ENCODE peak calls at places on chromosomes 5 and 9, in ten cellular contexts. R is heart left ventricle, F is ovary, T is transverse colon, Q is esophagus squamous epithelium, I is IMR-90, S is K562, U is breast epithelium, O is vagina, P is stomach. N is an unnamed sample.

GRCh38 chr5:2403296-2403695 is 348.2 kb downstream of the IRX2 start:
- DNase-seq in O (peak), I (no peak), F (no peak), S (no peak), Q (no peak), T (no peak), U (no peak), P (no peak), R (no peak), N (no peak)

GRCh38 chr5:113128082-113128481 is 151.5 kb downstream of the DCP2 start:
- DNase-seq in I (no peak), F (no peak), Q (no peak), U (no peak), O (no peak), R (no peak), T (no peak), P (no peak), S (no peak), N (no peak)

GRCh38 chr5:9820696-9821449 is 190.7 kb upstream of the TAS2R1 start:
- DNase-seq in T (no peak), R (no peak), U (no peak), Q (no peak), F (no peak), I (peak), P (no peak), O (no peak), S (no peak), N (no peak)

GRCh38 chr9:137454145-137454505 is 5.0 kb downstream of the NSMF start:
- DNase-seq in T (peak), S (peak), I (no peak), P (peak), U (peak), Q (no peak), R (peak), O (no peak), F (peak), N (peak)

GRCh38 chr5:113692466-113693204 is 179.1 kb downstream of the YTHDC2 start:
- DNase-seq in P (no peak), S (no peak), U (no peak), R (no peak), T (no peak), I (no peak), F (no peak), O (no peak), Q (no peak), N (no peak)

GRCh38 chr9:111917980-111918379 is 21.4 kb downstream of the UGCG start:
- DNase-seq in U (no peak), Q (no peak), R (no peak), S (no peak), P (no peak), I (no peak), F (no peak), T (no peak), O (no peak), N (no peak)

GRCh38 chr5:142446131-142446959 is 121.5 kb upstream of the SPRY4 start:
- DNase-seq in O (no peak), P (no peak), T (no peak), U (no peak), F (no peak), S (no peak), R (no peak), I (peak), Q (no peak), N (no peak)

GRCh38 chr5:34656700-34657549 is 797 bp downstream of the RAI14 start:
- DNase-seq in T (peak), R (peak), P (peak), S (peak), F (peak), I (no peak), U (peak), O (peak), Q (no peak), N (peak)

GRCh38 chr9:82170871-82171270 is 182.3 kb downstream of the SPATA31D1 start:
- DNase-seq in O (no peak), I (no peak), R (no peak), S (no peak), T (no peak), F (no peak), U (no peak), Q (no peak), P (no peak), N (no peak)

GRCh38 chr5:74761241-74761640 is 5.7 kb downstream of the GFM2 start:
- DNase-seq in U (no peak), R (no peak), O (no peak), T (no peak), I (peak), P (no peak), S (no peak), Q (no peak), F (no peak), N (no peak)

DNA sequence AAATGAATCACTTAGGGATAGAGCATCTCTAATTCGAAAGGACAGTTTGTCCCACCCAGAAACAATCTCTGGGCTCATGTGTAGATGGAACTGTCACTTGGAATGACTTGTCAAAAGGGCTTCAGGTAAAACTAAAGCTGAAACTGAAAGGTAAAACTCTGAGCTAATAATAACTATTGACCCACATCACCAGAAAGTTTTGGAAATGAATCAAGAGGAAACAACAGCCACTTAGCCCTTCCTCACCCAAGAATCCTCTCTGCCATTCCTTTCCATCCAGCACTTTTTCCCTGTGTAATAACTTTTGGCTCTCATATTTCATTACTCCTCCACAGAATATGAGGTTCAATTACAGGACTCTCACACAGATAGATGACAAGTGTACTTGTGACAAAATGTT is 14.0 kb upstream of the GLRX start:
- DNase-seq in O (no peak), I (no peak), P (no peak), F (no peak), S (no peak), R (no peak), Q (no peak), T (no peak), U (no peak), N (no peak)
- H3K4me3 ChIP-seq in O (no peak), I (no peak), P (no peak), F (no peak), S (no peak), R (no peak), Q (no peak), T (no peak), U (no peak), N (no peak)

DNA sequence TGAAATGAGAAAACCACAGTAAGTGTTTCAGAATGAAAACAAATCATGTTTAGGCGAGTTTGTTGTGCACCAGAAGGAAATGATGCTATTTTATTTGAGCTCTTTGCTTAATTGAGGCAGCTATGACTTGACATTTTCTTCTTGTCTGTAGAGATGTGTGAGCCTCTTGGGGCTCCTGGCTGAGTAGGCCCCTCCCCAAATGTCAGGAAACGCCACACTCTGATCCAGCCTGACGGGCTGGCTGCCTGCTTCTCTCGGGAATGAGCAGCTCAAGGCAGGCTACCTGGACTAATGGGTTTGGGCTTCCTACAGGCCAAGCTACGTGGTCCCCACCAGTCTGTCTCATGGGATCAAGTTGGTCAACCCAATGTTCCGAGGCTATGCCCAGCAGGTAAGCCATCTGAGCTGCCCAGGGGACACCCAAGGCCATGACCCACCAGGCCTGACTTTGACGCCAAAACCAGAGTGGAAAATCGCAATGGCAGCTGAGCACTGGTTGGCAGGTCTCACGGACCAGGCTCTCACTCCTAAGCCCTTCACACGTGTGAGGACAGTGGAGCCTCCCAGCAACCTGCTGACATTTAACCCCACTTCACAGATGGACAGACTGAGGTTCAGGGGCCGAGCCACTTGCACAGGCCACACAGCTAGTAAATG is 29.9 kb downstream of the USP20 start:
- DNase-seq in U (no peak), R (no peak), F (no peak), T (no peak), S (no peak), P (no peak), Q (no peak), I (no peak), O (no peak), N (no peak)
- TF ChIP-seq POLR2A in U (no peak), R (no peak), F (no peak), T (no peak), S (no peak), P (no peak), Q (no peak), I (no peak), O (no peak), N (no peak)

DNA sequence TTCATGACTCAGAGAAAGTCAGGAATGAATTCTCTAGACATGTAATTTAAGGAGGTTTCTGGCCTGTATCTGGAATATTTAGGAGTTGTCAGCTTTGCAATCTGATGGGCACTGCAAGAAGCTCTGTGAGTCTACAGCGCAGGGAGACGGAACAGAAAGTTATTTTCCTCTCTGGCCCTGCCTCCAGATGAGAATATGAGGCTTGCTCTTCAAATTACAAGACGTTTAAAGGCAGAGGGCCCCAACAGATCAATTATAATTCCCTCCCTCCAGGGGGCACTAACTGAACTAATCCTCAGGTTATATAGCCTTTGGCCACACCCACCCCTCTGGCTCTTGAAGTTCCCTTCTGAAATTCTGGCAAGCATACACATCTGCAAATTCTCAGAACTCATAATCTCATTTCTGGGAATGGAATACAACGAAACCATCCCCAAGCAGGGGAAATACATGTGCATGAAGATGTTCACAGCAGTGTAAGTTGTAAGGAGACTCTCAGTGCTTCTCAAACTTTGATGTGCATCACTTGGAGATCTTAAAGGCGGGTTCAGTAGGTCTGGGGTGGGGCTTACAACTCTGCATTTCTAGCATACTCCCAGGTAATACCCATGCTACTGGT is 307.6 kb downstream of the CWC27 start:
- DNase-seq in T (peak), S (peak), F (no peak), P (no peak), Q (no peak), U (no peak), R (no peak), I (peak), O (no peak), N (peak)
- TF ChIP-seq CTCF in T (peak), S (peak), F (no peak), P (no peak), Q (no peak), U (no peak), R (peak), I (peak), O (no peak), N (no peak)

DNA sequence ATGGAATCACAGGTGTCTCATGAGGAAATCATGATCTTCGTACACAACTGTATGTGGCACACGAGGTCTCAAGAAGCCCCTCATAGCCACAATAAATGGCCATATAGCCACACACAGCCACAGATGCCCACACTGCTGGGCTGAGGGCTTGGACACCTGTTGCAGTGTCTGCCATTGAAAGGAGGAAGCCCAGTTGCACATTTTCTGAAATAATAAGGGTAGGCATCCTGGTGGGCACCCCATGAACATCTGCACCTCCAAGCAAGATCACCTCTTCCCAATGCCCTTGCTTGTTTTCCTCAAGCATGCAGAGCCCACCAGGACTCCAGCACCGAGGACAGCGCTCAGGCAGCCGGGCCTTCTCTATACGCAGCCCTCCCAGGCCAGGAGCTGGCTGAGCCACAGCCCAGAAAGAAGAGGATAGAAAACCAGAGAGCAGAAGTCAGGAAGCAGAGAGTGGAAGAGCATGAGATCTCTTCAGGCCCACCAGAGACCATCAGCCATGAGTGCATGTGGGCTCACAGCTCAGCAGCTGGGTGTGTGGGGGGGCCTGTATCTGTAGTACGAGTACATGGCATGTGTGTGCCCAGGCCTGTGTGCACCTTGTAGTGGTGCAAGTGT is 1.0 kb upstream of the ACSL6 start:
- DNase-seq in O (peak), U (peak), S (peak), T (peak), F (peak), P (peak), R (peak), Q (no peak), I (peak), N (peak)
- H3K4me3 ChIP-seq in O (no peak), U (no peak), S (no peak), T (no peak), F (no peak), P (no peak), R (no peak), Q (no peak), I (no peak), N (no peak)